ENCODE peak calls at places on chromosomes 2 and 18, in four cellular contexts. V, W, Q and M are unnamed samples.

GRCh38 chr2:129170570-129170969 is 808.9 kb upstream of the RAB6C start:
- DNase-seq in V (no peak), W (no peak), Q (no peak), M (no peak)

GRCh38 chr2:86020984-86021383 is 84.7 kb downstream of the POLR1A start:
- DNase-seq in V (peak), W (no peak), Q (no peak), M (peak)

GRCh38 chr2:177155631-177156030 is 57.0 kb upstream of the HNRNPA3 start:
- DNase-seq in V (no peak), W (no peak), Q (no peak), M (no peak)

GRCh38 chr2:172968061-172968469 is 107.6 kb upstream of the MAP3K20 start:
- DNase-seq in V (peak), W (no peak), Q (no peak), M (peak)

GRCh38 chr2:73111300-73112025 is 1.3 kb downstream of the RAB11FIP5 start:
- DNase-seq in V (no peak), W (peak), Q (peak), M (no peak)

GRCh38 chr2:8761529-8762164 is 75.8 kb downstream of the KIDINS220 start:
- DNase-seq in V (peak), W (no peak), Q (peak), M (peak)

GRCh38 chr2:113762377-113763118 is 6.1 kb upstream of the SLC35F5 start:
- DNase-seq in V (peak), W (no peak), Q (no peak), M (peak)

GRCh38 chr2:171837736-171838135 is 56.3 kb downstream of the SLC25A12 start:
- DNase-seq in V (peak), W (no peak), Q (no peak), M (peak)

GRCh38 chr2:28352726-28353125 is 39.9 kb upstream of the FOSL2 start:
- DNase-seq in V (no peak), W (no peak), Q (no peak), M (no peak)

GRCh38 chr18:54612237-54612636 is 21.2 kb downstream of the DYNAP start:
- DNase-seq in V (no peak), W (no peak), Q (no peak), M (no peak)

GRCh38 chr2:191209346-191209745 is 35.9 kb upstream of the MYO1B start:
- DNase-seq in V (no peak), W (no peak), Q (no peak), M (peak)

GRCh38 chr2:224217233-224217961 is 178.3 kb upstream of the SERPINE2 start:
- DNase-seq in V (no peak), W (no peak), Q (no peak), M (no peak)

GRCh38 chr2:67667054-67667908 is 270.1 kb downstream of the ETAA1 start:
- DNase-seq in V (no peak), W (no peak), Q (no peak), M (peak)

GRCh38 chr2:88230912-88231311 is 60.8 kb downstream of the THNSL2 start:
- DNase-seq in V (no peak), W (no peak), Q (no peak), M (no peak)

GRCh38 chr18:59748628-59749360 is 51.6 kb upstream of the CCBE1 start:
- DNase-seq in V (peak), W (no peak), Q (no peak), M (peak)

GRCh38 chr2:116057538-116057937 is 1615.1 kb downstream of the DPP10 start:
- DNase-seq in V (no peak), W (no peak), Q (no peak), M (no peak)

GRCh38 chr2:127293386-127293757 is 572 bp downstream of the ERCC3 start:
- DNase-seq in V (no peak), W (no peak), Q (peak), M (no peak)

GRCh38 chr2:76281176-76281841 is 570.6 kb upstream of the GCFC2 start:
- DNase-seq in V (no peak), W (no peak), Q (no peak), M (no peak)

GRCh38 chr2:166092889-166093288 is 34.9 kb downstream of the SCN1A start:
- DNase-seq in V (peak), W (no peak), Q (no peak), M (peak)

GRCh38 chr2:72917138-72917874 is at the start of gene EMX1:
- DNase-seq in V (no peak), W (peak), Q (peak), M (no peak)

GRCh38 chr2:9668686-9669338 is 38.0 kb upstream of the YWHAQ start:
- DNase-seq in V (no peak), W (no peak), Q (no peak), M (no peak)

GRCh38 chr2:129885735-129886134 is 93.7 kb upstream of the RAB6C start:
- DNase-seq in V (no peak), W (no peak), Q (no peak), M (no peak)

GRCh38 chr18:67001052-67001451 is 397.2 kb upstream of the CDH19 start:
- DNase-seq in V (no peak), W (no peak), Q (no peak), M (no peak)

GRCh38 chr18:45839415-45840395 is 14.2 kb downstream of the SIGLEC15 start:
- DNase-seq in V (peak), W (no peak), Q (no peak), M (peak)

DNA sequence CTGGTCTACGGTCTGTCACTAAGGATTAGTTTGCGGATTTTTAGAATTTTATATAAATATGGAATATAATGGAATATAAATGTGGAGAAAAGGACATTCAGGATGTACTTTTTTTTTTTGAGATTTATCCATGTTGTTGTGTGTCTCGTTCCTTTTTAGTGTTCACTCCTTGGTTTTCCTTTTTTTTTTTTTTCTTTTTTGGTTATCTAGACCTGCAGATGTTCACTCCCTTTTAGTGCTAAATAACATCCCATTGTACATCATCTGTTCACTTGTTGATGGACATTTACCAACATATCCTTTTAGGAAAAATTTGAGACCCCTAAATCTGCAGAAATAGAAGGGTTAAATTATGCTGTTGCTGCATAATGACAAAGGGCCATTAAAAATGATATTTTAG is 25.5 kb upstream of the RPL37A start:
- DNase-seq in V (no peak), W (no peak), Q (no peak), M (no peak)
- TF ChIP-seq CTCF in V (no peak), W (no peak), Q (no peak), M (no peak)

GRCh38 chr2:240598311-240598911 is 11.9 kb downstream of the CAPN10 start:
- DNase-seq in V (no peak), W (peak), Q (no peak), M (no peak)
- H3K4me3 ChIP-seq in V (no peak), W (no peak), Q (no peak), M (no peak)

GRCh38 chr18:63974991-63975390 is 5.1 kb downstream of the SERPINB8 start:
- DNase-seq in V (peak), W (peak), Q (no peak), M (peak)
- TF ChIP-seq CTCF in V (peak), W (peak), Q (peak), M (peak)

DNA sequence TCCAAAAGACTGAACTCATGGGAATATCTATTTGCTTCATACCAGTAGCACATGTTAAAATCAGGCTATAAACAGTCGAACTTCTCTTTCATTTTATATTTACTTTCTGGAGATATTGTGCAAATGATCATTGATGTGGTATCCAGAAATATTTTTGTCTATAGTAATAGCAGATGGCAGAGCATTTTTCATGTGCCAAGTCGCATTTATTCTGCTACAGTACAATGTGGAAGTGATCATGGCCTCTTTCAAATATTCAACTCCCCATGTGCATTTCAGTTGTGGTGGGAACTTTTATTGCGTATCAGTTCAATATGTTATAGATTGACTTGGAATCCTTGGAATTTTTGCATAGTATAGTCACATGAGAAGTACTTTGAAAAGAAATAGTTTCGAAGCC is 57.4 kb downstream of the RHBDD1 start:
- DNase-seq in V (no peak), W (no peak), Q (no peak), M (peak)
- H3K4me3 ChIP-seq in V (no peak), W (no peak), Q (no peak), M (no peak)

DNA sequence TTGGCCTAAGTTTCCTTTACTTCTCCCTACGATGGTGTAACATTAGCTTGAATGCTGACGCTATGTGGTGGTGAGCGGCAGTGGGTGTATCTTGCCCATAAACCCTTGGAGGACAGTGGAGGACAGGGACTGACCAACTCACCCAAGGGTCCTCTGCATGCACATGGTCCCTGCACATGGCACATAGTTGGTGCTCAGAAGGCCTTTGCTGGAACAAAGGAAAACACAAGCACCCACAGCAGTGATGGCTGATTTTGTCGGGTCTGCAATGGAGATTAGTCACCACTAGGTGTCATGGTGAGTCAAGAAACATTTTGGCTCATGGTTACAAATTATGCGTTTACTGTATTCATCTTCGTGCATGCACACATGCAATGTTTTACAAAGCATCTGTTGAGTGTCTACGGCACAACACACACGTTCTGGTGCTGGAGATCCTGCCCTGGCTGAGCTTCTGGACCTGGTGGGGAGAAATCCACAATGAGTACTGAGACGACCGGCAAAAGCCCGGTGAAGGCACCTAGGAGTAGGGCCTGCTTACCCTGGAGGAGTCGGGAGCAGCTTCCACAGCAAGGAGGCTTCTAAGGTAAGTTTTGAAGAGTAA is 44.0 kb downstream of the PDCL3 start:
- DNase-seq in V (peak), W (peak), Q (peak), M (peak)
- TF ChIP-seq CTCF in V (peak), W (peak), Q (peak), M (peak)

DNA sequence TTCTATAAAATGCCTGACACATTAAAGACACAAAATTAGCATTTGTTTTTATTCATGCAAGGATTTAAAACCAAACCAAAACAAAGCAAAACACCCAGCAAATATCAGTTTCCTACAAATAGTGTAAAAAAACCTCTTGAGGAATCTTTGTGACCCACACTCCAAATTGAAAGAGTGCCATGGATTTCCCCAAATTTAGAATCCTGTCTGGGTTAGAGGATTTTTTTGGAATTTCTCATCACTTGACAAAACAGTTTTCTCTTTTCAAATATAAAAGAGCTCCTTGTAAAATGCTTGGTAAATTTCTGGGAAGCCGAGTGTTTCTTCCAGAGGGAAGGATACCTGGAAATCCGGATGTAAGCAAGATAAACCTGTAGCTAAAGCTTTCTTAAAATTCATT is 1.7 kb upstream of the FN1 start:
- DNase-seq in V (peak), W (no peak), Q (no peak), M (peak)
- H3K4me3 ChIP-seq in V (peak), W (no peak), Q (no peak), M (peak)